ENCODE peak calls at places on chromosomes 4 and X, in six cellular contexts. M is MCF 10A, D is progenitor cell of endocrine pancreas, O is Panc1, R is OCI-LY7, X is pancreas. S is an unnamed sample.

GRCh38 chrX:100642296-100642695 is 1.7 kb upstream of the SRPX2 start:
- DNase-seq in M (peak), D (no peak), O (no peak), R (no peak), X (no peak), S (no peak)

GRCh38 chr4:173680278-173680677 is 150.2 kb upstream of the HAND2 start:
- DNase-seq in M (no peak), D (no peak), O (no peak), R (no peak), X (no peak), S (no peak)

GRCh38 chrX:22060952-22061351 is 28.8 kb downstream of the PHEX start:
- DNase-seq in M (peak), D (no peak), O (no peak), R (no peak), X (no peak), S (no peak)

GRCh38 chr4:76958891-76959290 is 9.3 kb downstream of the SEPTIN11 start:
- DNase-seq in M (no peak), D (no peak), O (no peak), R (no peak), X (no peak), S (no peak)

GRCh38 chrX:15664487-15665444 is at the start of gene CLTRN:
- DNase-seq in M (no peak), D (no peak), O (no peak), R (no peak), X (no peak), S (no peak)

GRCh38 chr4:133402616-133403015 is 253.5 kb downstream of the PCDH10 start:
- DNase-seq in M (peak), D (no peak), O (no peak), R (no peak), X (no peak), S (no peak)

GRCh38 chr4:75069493-75070074 is 136.7 kb downstream of the PARM1 start:
- DNase-seq in M (no peak), D (no peak), O (no peak), R (no peak), X (no peak), S (no peak)

GRCh38 chr4:165398570-165398969 is 19.8 kb downstream of the CPE start:
- DNase-seq in M (peak), D (no peak), O (no peak), R (peak), X (no peak), S (no peak)

GRCh38 chrX:151384807-151385206 is 12.2 kb upstream of the VMA21 start:
- DNase-seq in M (no peak), D (no peak), O (no peak), R (no peak), X (no peak), S (no peak)

GRCh38 chr4:163048447-163048846 is 118.2 kb downstream of the NAF1 start:
- DNase-seq in M (peak), D (no peak), O (no peak), R (peak), X (no peak), S (no peak)

GRCh38 chrX:1453951-1454785 is 1.5 kb upstream of the ASMTL start:
- DNase-seq in M (peak), D (peak), O (no peak), R (peak), X (peak), S (peak)

GRCh38 chrX:27694667-27695066 is 104.5 kb downstream of the DCAF8L2 start:
- DNase-seq in M (no peak), D (no peak), O (no peak), R (no peak), X (no peak), S (no peak)

GRCh38 chr4:71487324-71487677 is 148.5 kb downstream of the SLC4A4 start:
- DNase-seq in M (no peak), D (no peak), O (no peak), R (no peak), X (no peak), S (no peak)

GRCh38 chr4:185142563-185142910 is 529 bp upstream of the SLC25A4 start:
- DNase-seq in M (no peak), D (no peak), O (no peak), R (no peak), X (no peak), S (no peak)

GRCh38 chr4:185143596-185143969 is 517 bp downstream of the SLC25A4 start:
- DNase-seq in M (peak), D (no peak), O (no peak), R (peak), X (peak), S (peak)

GRCh38 chr4:185141777-185142176 is 1.3 kb upstream of the SLC25A4 start:
- DNase-seq in M (no peak), D (no peak), O (no peak), R (no peak), X (no peak), S (no peak)

GRCh38 chr4:185144601-185145240 is 1.7 kb downstream of the SLC25A4 start:
- DNase-seq in M (no peak), D (no peak), O (no peak), R (no peak), X (no peak), S (no peak)

GRCh38 chr4:185142911-185143595 is at the start of gene SLC25A4:
- DNase-seq in M (peak), D (peak), O (no peak), R (peak), X (peak), S (peak)
- TF ChIP-seq CTCF in M (peak), D (peak), O (peak), R (peak), X (peak), S (peak)

DNA sequence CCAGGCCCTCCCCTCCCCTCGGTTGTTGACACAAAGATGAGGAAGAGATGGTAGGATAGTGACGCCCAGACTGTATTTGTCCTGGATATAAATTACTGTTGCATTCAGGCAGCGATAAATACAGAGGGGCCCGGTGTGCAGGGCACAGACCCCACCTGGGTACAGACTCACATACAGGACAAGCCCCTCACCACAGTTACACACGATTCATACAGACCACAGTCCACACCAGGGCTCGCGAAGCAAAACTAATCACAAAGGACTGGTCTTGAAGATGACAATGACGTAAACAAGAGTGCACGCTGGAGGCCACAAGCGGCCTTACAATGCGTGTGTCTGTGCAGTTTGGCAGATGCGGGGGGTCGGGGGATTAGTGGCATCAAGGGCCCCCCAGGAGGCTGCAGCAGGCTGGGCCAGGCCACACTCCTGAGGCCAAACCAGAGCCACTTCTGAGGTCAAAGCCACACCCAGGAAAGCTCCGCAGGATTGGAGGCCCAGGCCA is 14.5 kb downstream of the DGKQ start:
- DNase-seq in M (no peak), D (no peak), O (no peak), R (no peak), X (no peak), S (no peak)
- TF ChIP-seq CTCF in M (no peak), D (no peak), O (no peak), R (no peak), X (no peak), S (no peak)

GRCh38 chr4:36722986-36723385 is 441.6 kb downstream of the DTHD1 start:
- DNase-seq in M (no peak), D (no peak), O (no peak), R (no peak), X (no peak), S (no peak)
- TF ChIP-seq CTCF in M (peak), D (no peak), O (no peak), R (peak), X (no peak), S (no peak)

GRCh38 chrX:7927259-7928167 is at the start of gene PNPLA4:
- DNase-seq in M (peak), D (peak), O (no peak), R (peak), X (peak), S (peak)
- TF ChIP-seq CTCF in M (no peak), D (peak), O (no peak), R (peak), X (no peak), S (no peak)

DNA sequence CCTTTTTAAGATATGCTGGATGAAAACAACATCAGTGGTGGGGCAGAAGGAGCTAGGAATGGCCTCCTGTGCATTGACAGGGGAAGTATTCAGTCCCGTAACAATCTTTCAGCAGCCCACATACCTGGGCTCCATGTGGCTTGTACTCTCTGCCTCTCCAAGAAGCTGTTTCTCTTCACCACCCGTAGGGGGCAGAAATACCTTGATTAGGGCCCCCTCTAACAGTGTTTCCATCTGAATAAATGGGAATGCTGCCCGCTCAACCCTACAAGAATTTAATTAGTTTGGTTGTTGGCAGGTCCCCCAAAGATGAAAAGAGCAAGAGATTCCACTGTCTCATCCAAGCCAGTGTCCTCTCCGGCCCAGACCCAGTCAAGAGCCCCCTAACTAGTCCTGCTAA is 155.2 kb downstream of the SMIM20 start:
- DNase-seq in M (peak), D (no peak), O (no peak), R (peak), X (no peak), S (no peak)
- TF ChIP-seq CTCF in M (peak), D (peak), O (peak), R (peak), X (peak), S (peak)

DNA sequence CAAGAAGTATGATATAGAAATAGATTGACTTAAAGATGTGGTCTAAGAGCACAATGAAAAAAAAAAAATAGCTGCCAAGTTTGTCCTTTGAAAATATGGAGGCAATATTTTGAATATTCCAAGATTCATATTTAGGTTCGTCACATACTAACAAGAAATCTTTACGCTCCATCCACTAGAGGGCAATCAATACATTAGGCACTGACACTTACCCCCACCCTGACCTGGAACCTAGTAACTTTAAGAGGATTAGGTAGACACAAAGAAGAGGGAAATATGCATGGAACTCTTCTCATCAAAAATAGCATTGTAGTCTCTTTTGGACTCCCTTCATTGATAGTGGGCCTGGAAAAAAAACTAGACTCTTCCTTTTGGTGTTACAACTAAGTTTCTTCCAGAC is 1108.1 kb downstream of the PCDH19 start:
- DNase-seq in M (peak), D (no peak), O (no peak), R (peak), X (no peak), S (no peak)
- TF ChIP-seq CTCF in M (peak), D (peak), O (peak), R (peak), X (no peak), S (no peak)